ENCODE peak calls at places on chromosomes 12 and 14, in four cellular contexts. M is GM04504, Z is NCI-H1436, L is neuronal stem cell. B is an unnamed sample.
A peak's percentile ranks its signal among the peaks of the same experiment; 100 is the strongest.

GRCh38 chr12:15732341-15733061 is 56.7 kb downstream of the EPS8 start:
- DNase-seq in M (peak; percentile 47), Z (no peak), L (no peak), B (no peak)

GRCh38 chr14:26138764-26139445 is 458.9 kb downstream of the NOVA1 start:
- DNase-seq in M (no peak), Z (no peak), L (peak; percentile 20), B (peak; percentile 19)

GRCh38 chr14:54221432-54221803 is 175.4 kb upstream of the CDKN3 start:
- DNase-seq in M (no peak), Z (no peak), L (no peak), B (no peak)

GRCh38 chr14:100899841-100900771 is 3.4 kb downstream of the RTL1 start:
- DNase-seq in M (no peak), Z (no peak), L (peak; percentile 59), B (no peak)

GRCh38 chr14:59282366-59282765 is 93.9 kb downstream of the DAAM1 start:
- DNase-seq in M (peak; percentile 32), Z (no peak), L (no peak), B (no peak)

GRCh38 chr12:67698711-67699603 is 50.4 kb downstream of the DYRK2 start:
- DNase-seq in M (no peak), Z (no peak), L (no peak), B (no peak)

GRCh38 chr14:59275668-59276067 is 87.2 kb downstream of the DAAM1 start:
- DNase-seq in M (peak; percentile 70), Z (no peak), L (no peak), B (no peak)

GRCh38 chr14:43706901-43707300 is 800.2 kb downstream of the FSCB start:
- DNase-seq in M (no peak), Z (no peak), L (no peak), B (no peak)